ENCODE peak calls at places on chromosomes 12 and 14, in nine cellular contexts. M, U, S, W, X, A, T, K and C are unnamed samples. For H3K4me1, the result is how much of the 10 kb centered on the place peaks cover.

GRCh38 chr14:102590667-102591099 is 1.8 kb upstream of the RCOR1 start:
- DNase-seq in U (peak), S (peak), X (peak), A (no peak), K (no peak), T (no peak), M (peak), W (peak), C (no peak)

GRCh38 chr12:89383235-89384049 is 31.1 kb upstream of the DUSP6 start:
- DNase-seq in W (no peak), U (no peak), X (no peak), M (no peak), K (no peak), T (no peak), A (no peak), S (peak), C (peak)

GRCh38 chr14:53626771-53627170 is 329.9 kb downstream of the BMP4 start:
- DNase-seq in X (no peak), S (no peak), A (no peak), U (no peak), W (no peak), M (no peak), K (no peak), T (no peak), C (no peak)

GRCh38 chr12:22729898-22730443 is 105.0 kb downstream of the ETNK1 start:
- DNase-seq in W (no peak), S (no peak), M (no peak), X (no peak), A (no peak), K (no peak), T (no peak), U (no peak), C (peak)

GRCh38 chr14:82075566-82075965 is 541.9 kb upstream of the SEL1L start:
- DNase-seq in X (peak), U (no peak), A (no peak), W (peak), T (peak), S (no peak), K (no peak), M (no peak), C (peak)

GRCh38 chr14:63777024-63777423 is 49.2 kb upstream of the SGPP1 start:
- DNase-seq in T (no peak), X (no peak), S (no peak), W (no peak), M (no peak), A (no peak), U (no peak), K (no peak), C (no peak)

GRCh38 chr12:98259667-98260066 is 255.7 kb upstream of the TMPO start:
- DNase-seq in A (no peak), X (no peak), S (no peak), W (no peak), K (no peak), M (no peak), U (no peak), T (no peak), C (no peak)

GRCh38 chr12:104799458-104799857 is 158.6 kb downstream of the SLC41A2 start:
- DNase-seq in W (no peak), M (no peak), A (no peak), K (no peak), X (no peak), U (no peak), S (no peak), T (no peak), C (no peak)

GRCh38 chr14:61132336-61132735 is 148.8 kb downstream of the TMEM30B start:
- DNase-seq in T (no peak), U (no peak), S (no peak), W (no peak), M (no peak), K (no peak), X (no peak), A (no peak), C (no peak)

GRCh38 chr12:4024701-4025419 is 151.7 kb upstream of the PARP11 start:
- DNase-seq in S (no peak), A (no peak), M (no peak), U (no peak), K (no peak), T (peak), X (no peak), W (no peak), C (no peak)

GRCh38 chr12:64826234-64826633 is 1.8 kb downstream of the TBC1D30 start:
- DNase-seq in K (no peak), U (no peak), X (peak), T (no peak), A (no peak), S (peak), M (peak), W (peak), C (peak)

GRCh38 chr14:100549834-100550625 is 37.2 kb downstream of the BEGAIN start:
- DNase-seq in K (no peak), W (no peak), M (no peak), A (no peak), X (no peak), T (no peak), S (no peak), U (no peak), C (no peak)

GRCh38 chr12:101819467-101819866 is 11.3 kb downstream of the GNPTAB start:
- DNase-seq in U (no peak), W (no peak), X (no peak), S (no peak), A (no peak), K (no peak), M (no peak), T (no peak), C (no peak)

GRCh38 chr14:61466249-61466904 is 145.0 kb downstream of the PRKCH start:
- DNase-seq in X (peak), T (peak), S (peak), A (no peak), M (no peak), W (no peak), U (peak), K (peak), C (no peak)

GRCh38 chr12:117559978-117560377 is 198.6 kb upstream of the NOS1 start:
- DNase-seq in U (no peak), T (no peak), A (no peak), S (no peak), X (no peak), W (no peak), M (no peak), K (no peak), C (no peak)

GRCh38 chr14:52802597-52802996 is 11.2 kb upstream of the GNPNAT1 start:
- DNase-seq in S (no peak), M (no peak), X (no peak), T (no peak), K (no peak), A (no peak), W (no peak), U (no peak), C (no peak)

GRCh38 chr12:126389215-126389841 is 1324.1 kb downstream of the AACS start:
- DNase-seq in M (no peak), W (no peak), T (no peak), A (no peak), K (peak), X (no peak), S (peak), U (no peak), C (no peak)

GRCh38 chr14:22819191-22819988 is 4.2 kb upstream of the SLC7A7 start:
- DNase-seq in T (no peak), A (no peak), U (no peak), S (peak), M (no peak), W (peak), K (peak), X (no peak), C (no peak)

GRCh38 chr14:69780952-69781351 is 14.0 kb downstream of the SRSF5 start:
- DNase-seq in A (no peak), W (no peak), M (no peak), U (no peak), T (no peak), X (no peak), S (no peak), K (no peak), C (no peak)

GRCh38 chr12:118650586-118650960 is 274.2 kb downstream of the SUDS3 start:
- DNase-seq in M (peak), U (no peak), A (no peak), S (no peak), W (no peak), T (no peak), K (no peak), X (no peak), C (no peak)

GRCh38 chr12:49960474-49961110 is 1.1 kb upstream of the AQP5 start:
- DNase-seq in U (no peak), T (no peak), S (no peak), K (no peak), W (no peak), M (no peak), X (no peak), A (no peak), C (no peak)

GRCh38 chr12:110252716-110253115 is 28.3 kb upstream of the ATP2A2 start:
- DNase-seq in X (no peak), A (no peak), S (no peak), M (no peak), K (no peak), U (no peak), T (no peak), W (no peak), C (no peak)

GRCh38 chr12:28550757-28551381 is 360.6 kb downstream of the CCDC91 start:
- DNase-seq in W (no peak), X (no peak), T (no peak), A (no peak), U (peak), M (no peak), S (no peak), K (no peak), C (no peak)

DNA sequence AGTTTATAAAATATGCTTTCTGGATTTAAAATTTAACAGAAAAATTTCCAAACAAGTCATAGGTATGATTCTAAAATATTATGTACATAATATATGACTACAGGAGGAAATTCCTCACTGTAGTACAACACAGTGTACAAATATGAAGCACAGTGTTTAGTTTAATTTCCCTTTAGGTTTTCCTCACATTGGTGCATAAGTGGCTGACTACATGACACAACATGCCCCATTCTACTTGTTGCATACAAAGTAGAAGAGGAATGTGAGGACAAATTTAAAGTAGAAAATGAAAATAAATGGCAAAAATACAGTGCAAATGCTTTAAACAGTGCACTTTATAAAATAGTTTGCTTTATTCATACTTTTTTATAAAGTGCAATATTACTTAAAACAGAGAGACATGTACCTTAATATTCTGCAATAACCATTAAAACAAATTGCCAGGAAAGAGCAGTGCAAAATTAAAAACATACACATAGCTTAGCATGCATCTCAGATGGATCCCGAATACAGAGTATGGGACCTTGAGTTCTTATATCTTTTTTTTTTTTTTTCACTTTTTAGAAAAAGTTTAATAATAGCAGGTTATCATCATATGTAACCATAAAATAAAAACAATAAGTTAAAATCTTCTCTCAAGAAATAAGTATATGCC is 54.8 kb upstream of the TTC7B start:
- DNase-seq in U (no peak), W (no peak), M (no peak), A (no peak), K (no peak), S (no peak), X (no peak), T (no peak), C (no peak)
- TF ChIP-seq EP300 in U (no peak), W (no peak), M (no peak), A (no peak), K (no peak), S (no peak), X (no peak), T (no peak), C (no peak)

GRCh38 chr12:108563135-108563803 is 873 bp downstream of the ISCU start:
- DNase-seq in X (peak), A (peak), U (peak), M (peak), T (peak), W (peak), S (peak), K (peak), C (peak)
- H3K4me1 ChIP-seq in X (under half), A (under half), U (under half), M (under half), T (under half), W (under half), S (under half), K (half or more), C (under half)

GRCh38 chr12:17588968-17589367 is 501.0 kb downstream of the RERGL start:
- DNase-seq in K (no peak), X (no peak), T (peak), S (no peak), W (no peak), A (no peak), M (no peak), U (peak), C (no peak)
- TF ChIP-seq EP300 in K (no peak), X (no peak), T (no peak), S (no peak), W (no peak), A (no peak), M (no peak), U (no peak), C (no peak)

DNA sequence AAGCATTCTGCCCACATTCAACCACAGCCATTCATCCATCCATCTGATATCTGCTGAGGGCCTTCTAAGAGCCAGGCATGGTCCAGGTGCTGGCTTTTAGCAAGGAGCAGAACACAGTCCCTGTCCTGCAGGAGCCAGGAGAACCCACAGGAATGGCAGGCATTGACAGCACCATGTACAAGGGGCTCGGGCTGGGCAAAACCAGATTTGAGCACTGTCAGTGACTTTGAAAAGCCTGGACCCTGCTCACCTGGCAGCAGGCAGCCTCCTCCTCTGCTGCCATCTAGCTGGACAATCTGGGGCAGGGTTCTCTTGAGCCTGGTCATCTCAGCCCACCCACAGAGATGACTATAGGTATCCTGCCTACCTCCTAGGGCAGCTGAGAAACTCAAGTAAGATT is 136.9 kb downstream of the ZFP36L1 start:
- DNase-seq in K (no peak), W (no peak), U (no peak), A (no peak), S (no peak), T (no peak), X (no peak), M (no peak), C (no peak)
- H3K4me1 ChIP-seq in K (half or more), W (under half), U (under half), A (under half), S (under half), T (under half), X (half or more), M (under half), C (under half)

GRCh38 chr12:97223419-97223818 is 239.2 kb upstream of the RMST start:
- DNase-seq in U (no peak), X (no peak), K (no peak), M (no peak), S (no peak), T (no peak), A (no peak), W (no peak), C (no peak)
- TF ChIP-seq EP300 in U (no peak), X (no peak), K (no peak), M (no peak), S (no peak), T (no peak), A (no peak), W (no peak), C (no peak)